ENCODE peak calls at places on chromosome 16, in six cellular contexts. Z, P, W, F, S and D are unnamed samples.

GRCh38 chr16:59067207-59067606 is 333.1 kb upstream of the GOT2 start:
- DNase-seq in Z (no peak), P (no peak), W (no peak), F (peak; percentile 23), S (no peak), D (peak; percentile 23)

GRCh38 chr16:61831351-61831933 is 204.8 kb downstream of the CDH8 start:
- DNase-seq in Z (no peak), P (no peak), W (no peak), F (no peak), S (no peak), D (no peak)

GRCh38 chr16:66639091-66639885 is 34.8 kb downstream of the CMTM3 start:
- DNase-seq in Z (no peak), P (no peak), W (no peak), F (no peak), S (no peak), D (no peak)

GRCh38 chr16:31333686-31334649 is 21.0 kb upstream of the ITGAX start:
- DNase-seq in Z (peak; percentile 45), P (no peak), W (peak; percentile 2), F (no peak), S (peak; percentile 47), D (peak; percentile 35)

GRCh38 chr16:77531741-77532140 is 96.9 kb upstream of the ADAMTS18 start:
- DNase-seq in Z (peak; percentile 34), P (no peak), W (peak; percentile 17), F (no peak), S (no peak), D (peak; percentile 23)

GRCh38 chr16:65570261-65570660 is 448.4 kb upstream of the CDH11 start:
- DNase-seq in Z (no peak), P (no peak), W (peak; percentile 57), F (no peak), S (no peak), D (no peak)

GRCh38 chr16:78425957-78426590 is 326.6 kb downstream of the WWOX start:
- DNase-seq in Z (no peak), P (no peak), W (no peak), F (no peak), S (no peak), D (no peak)

GRCh38 chr16:66458292-66458691 is 31.2 kb downstream of the BEAN1 start:
- DNase-seq in Z (no peak), P (no peak), W (no peak), F (no peak), S (no peak), D (no peak)

GRCh38 chr16:66919569-66920472 is 1.1 kb upstream of the CDH16 start:
- DNase-seq in Z (no peak), P (no peak), W (no peak), F (no peak), S (no peak), D (no peak)

GRCh38 chr16:73254983-73255382 is 207.1 kb upstream of the ZFHX3 start:
- DNase-seq in Z (no peak), P (no peak), W (no peak), F (no peak), S (no peak), D (no peak)

GRCh38 chr16:74577882-74578366 is 29.0 kb downstream of the GLG1 start:
- DNase-seq in Z (no peak), P (no peak), W (peak; percentile 70), F (no peak), S (no peak), D (no peak)

GRCh38 chr16:66326995-66327513 is 39.4 kb upstream of the CDH5 start:
- DNase-seq in Z (peak; percentile 62), P (no peak), W (peak; percentile 23), F (no peak), S (no peak), D (peak; percentile 90)

GRCh38 chr16:27723711-27724490 is 174.0 kb downstream of the KATNIP start:
- DNase-seq in Z (no peak), P (no peak), W (no peak), F (no peak), S (no peak), D (peak; percentile 39)

GRCh38 chr16:72094266-72094610 is 591 bp downstream of the DHX38 start:
- DNase-seq in Z (peak; percentile 35), P (no peak), W (no peak), F (no peak), S (no peak), D (peak; percentile 11)

GRCh38 chr16:58460219-58460610 is 39.7 kb upstream of the NDRG4 start:
- DNase-seq in Z (no peak), P (no peak), W (no peak), F (no peak), S (no peak), D (no peak)

GRCh38 chr16:55502801-55503366 is 6.0 kb upstream of the LPCAT2 start:
- DNase-seq in Z (peak; percentile 72), P (no peak), W (peak; percentile 98), F (peak; percentile 82), S (peak; percentile 34), D (peak; percentile 99)

GRCh38 chr16:15581127-15581815 is 61.7 kb downstream of the MARF1 start:
- DNase-seq in Z (no peak), P (no peak), W (no peak), F (no peak), S (no peak), D (no peak)

GRCh38 chr16:29745126-29745852 is 501 bp downstream of the C16orf54 start:
- DNase-seq in Z (no peak), P (no peak), W (no peak), F (no peak), S (peak; percentile 63), D (no peak)

GRCh38 chr16:53041196-53041977 is 11.3 kb downstream of the CHD9NB start:
- DNase-seq in Z (peak; percentile 62), P (no peak), W (peak; percentile 30), F (peak; percentile 47), S (no peak), D (peak; percentile 88)

GRCh38 chr16:53043462-53043861 is 9.2 kb downstream of the CHD9NB start:
- DNase-seq in Z (peak; percentile 32), P (no peak), W (peak; percentile 12), F (peak; percentile 34), S (no peak), D (no peak)

GRCh38 chr16:53043986-53044571 is 8.6 kb downstream of the CHD9NB start:
- DNase-seq in Z (peak; percentile 23), P (no peak), W (no peak), F (no peak), S (no peak), D (no peak)

GRCh38 chr16:53040788-53041187 is 11.9 kb downstream of the CHD9NB start:
- DNase-seq in Z (no peak), P (no peak), W (no peak), F (no peak), S (no peak), D (no peak)

GRCh38 chr16:53042235-53042645 is 10.5 kb downstream of the CHD9NB start:
- DNase-seq in Z (no peak), P (no peak), W (no peak), F (no peak), S (no peak), D (no peak)
- H3K27ac ChIP-seq in Z (peak overlapping the region; percentile 92), P (no peak overlapping the region), W (no peak overlapping the region), F (no peak overlapping the region), S (no peak overlapping the region), D (peak overlapping the region; percentile 11)

GRCh38 chr16:23670137-23670776 is 8.4 kb upstream of the PLK1 start:
- DNase-seq in Z (no peak), P (peak; percentile 71), W (peak; percentile 91), F (no peak), S (peak; percentile 31), D (no peak)
- H3K27ac ChIP-seq in Z (peak overlapping the region; percentile 46), P (peak overlapping the region; percentile 63), W (peak overlapping the region; percentile 50), F (no peak overlapping the region), S (no peak overlapping the region), D (no peak overlapping the region)

DNA sequence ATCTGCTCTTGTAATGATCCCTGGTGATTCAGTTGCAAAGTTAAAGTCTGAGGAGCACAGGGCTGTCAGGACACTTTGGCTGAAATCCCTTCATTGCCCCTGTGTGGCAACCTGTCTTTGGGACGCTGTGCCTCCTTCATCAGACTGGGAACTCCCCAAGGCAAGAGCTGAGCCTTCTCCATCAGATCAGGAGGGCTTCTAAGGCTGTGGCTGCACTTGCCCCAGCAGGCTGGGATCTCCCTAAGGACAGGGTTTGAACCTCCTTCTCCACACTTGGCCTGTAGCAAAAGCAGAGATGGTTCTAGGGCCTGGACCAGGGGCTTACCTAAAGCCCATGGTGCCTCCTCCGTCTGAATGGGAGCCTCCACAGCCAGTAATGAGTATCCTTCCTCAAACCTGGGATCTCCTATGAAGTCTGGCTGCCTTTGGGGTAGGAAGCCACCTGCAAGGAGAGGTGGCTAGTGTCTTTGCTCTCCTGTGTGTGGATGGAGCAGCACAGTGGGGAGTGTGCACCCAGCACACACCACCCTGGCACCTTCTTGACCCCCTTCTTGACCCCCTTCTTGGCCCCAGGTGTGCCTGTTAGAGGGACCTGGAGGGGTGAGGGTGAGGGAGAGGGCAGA is 79.0 kb upstream of the NKD1 start:
- DNase-seq in Z (no peak), P (no peak), W (no peak), F (no peak), S (no peak), D (no peak)
- H3K27ac ChIP-seq in Z (no peak overlapping the region), P (no peak overlapping the region), W (no peak overlapping the region), F (no peak overlapping the region), S (no peak overlapping the region), D (no peak overlapping the region)

DNA sequence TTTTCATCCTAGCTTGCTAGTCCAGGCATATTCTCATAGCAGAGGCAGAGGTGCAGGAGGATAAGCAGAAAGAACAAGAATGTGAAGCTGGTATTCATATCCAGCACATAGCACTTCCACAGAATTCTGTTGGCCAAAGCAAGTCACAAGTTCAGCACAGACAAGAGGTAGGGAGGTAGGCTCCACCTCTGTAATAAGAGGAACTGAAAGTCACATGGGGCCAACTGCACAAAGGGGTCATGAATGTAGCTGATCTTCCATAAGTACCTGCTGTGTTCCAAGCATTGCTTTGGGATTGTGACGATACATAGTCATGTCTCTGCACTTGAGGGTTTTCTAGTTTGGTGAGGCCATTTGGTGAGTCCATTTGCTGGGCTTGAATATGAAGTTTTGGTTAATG is 110.8 kb upstream of the MPHOSPH6 start:
- DNase-seq in Z (no peak), P (no peak), W (no peak), F (no peak), S (no peak), D (no peak)
- H3K27ac ChIP-seq in Z (no peak overlapping the region), P (no peak overlapping the region), W (no peak overlapping the region), F (peak overlapping the region; percentile 56), S (no peak overlapping the region), D (no peak overlapping the region)

GRCh38 chr16:12737563-12737962 is 66.1 kb downstream of the CPPED1 start:
- DNase-seq in Z (no peak), P (no peak), W (no peak), F (no peak), S (no peak), D (no peak)

GRCh38 chr16:12741176-12741575 is 62.5 kb downstream of the CPPED1 start:
- DNase-seq in Z (no peak), P (no peak), W (no peak), F (no peak), S (no peak), D (no peak)

GRCh38 chr16:12732600-12732999 is 71.1 kb downstream of the CPPED1 start:
- DNase-seq in Z (no peak), P (no peak), W (no peak), F (no peak), S (no peak), D (no peak)

GRCh38 chr16:12739738-12740137 is 63.9 kb downstream of the CPPED1 start:
- DNase-seq in Z (no peak), P (no peak), W (no peak), F (no peak), S (no peak), D (no peak)

DNA sequence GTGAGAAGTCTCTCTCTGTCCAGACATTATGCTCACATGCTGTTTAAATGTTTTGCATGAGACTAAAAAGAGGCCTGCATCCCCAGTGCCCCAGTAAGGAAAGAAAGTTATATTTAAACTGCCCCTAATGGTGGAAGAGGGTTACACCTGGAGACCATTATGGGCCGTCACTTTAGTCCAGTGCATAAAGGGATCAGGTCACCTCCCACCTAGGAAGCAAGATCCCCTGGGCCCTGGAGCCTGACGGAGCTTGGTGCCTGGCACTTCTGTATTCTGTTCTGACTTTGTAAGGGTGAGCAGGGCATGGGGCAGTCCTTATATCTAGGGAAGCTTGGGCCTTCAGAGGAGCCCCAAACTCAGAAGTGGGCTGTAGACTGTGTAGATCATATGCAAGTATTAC is 67.9 kb downstream of the CPPED1 start:
- DNase-seq in Z (no peak), P (no peak), W (no peak), F (no peak), S (no peak), D (no peak)
- H3K27ac ChIP-seq in Z (no peak overlapping the region), P (no peak overlapping the region), W (no peak overlapping the region), F (no peak overlapping the region), S (no peak overlapping the region), D (no peak overlapping the region)